ENCODE peak calls at places on chromosomes 13 and 19, in nine cellular contexts. One of them, this sample, is unnamed.

GRCh38 chr19:5395541-5395940 is 54.9 kb upstream of the PTPRS start:
- DNase-seq in uterus: no peak
- DNase-seq in AG09319: no peak
- DNase-seq in progenitor cell of endocrine pancreas: no peak
- DNase-seq in Panc1: no peak
- DNase-seq in MCF 10A: no peak
- DNase-seq in CD8-positive, alpha-beta T cell: no peak
- DNase-seq in BJ: no peak
- DNase-seq in pancreas: no peak
- DNase-seq in this sample: no peak

GRCh38 chr19:36436531-36436930 is 18.1 kb upstream of the ZFP82 start:
- DNase-seq in pancreas: no peak
- DNase-seq in BJ: no peak
- DNase-seq in CD8-positive, alpha-beta T cell: no peak
- DNase-seq in progenitor cell of endocrine pancreas: no peak
- DNase-seq in Panc1: no peak
- DNase-seq in AG09319: no peak
- DNase-seq in uterus: no peak
- DNase-seq in MCF 10A: peak; percentile 5
- DNase-seq in this sample: no peak

GRCh38 chr13:77509221-77509620 is 26.3 kb upstream of the SCEL start:
- DNase-seq in AG09319: no peak
- DNase-seq in Panc1: no peak
- DNase-seq in progenitor cell of endocrine pancreas: no peak
- DNase-seq in MCF 10A: peak; percentile 35
- DNase-seq in pancreas: no peak
- DNase-seq in BJ: no peak
- DNase-seq in uterus: no peak
- DNase-seq in CD8-positive, alpha-beta T cell: no peak
- DNase-seq in this sample: no peak

GRCh38 chr13:22092791-22093545 is 422.1 kb downstream of the FGF9 start:
- DNase-seq in AG09319: no peak
- DNase-seq in pancreas: no peak
- DNase-seq in Panc1: no peak
- DNase-seq in CD8-positive, alpha-beta T cell: no peak
- DNase-seq in progenitor cell of endocrine pancreas: no peak
- DNase-seq in BJ: peak; percentile 46
- DNase-seq in MCF 10A: no peak
- DNase-seq in uterus: no peak
- DNase-seq in this sample: no peak

GRCh38 chr13:64782459-64782858 is 2447.7 kb downstream of the PCDH9 start:
- DNase-seq in BJ: no peak
- DNase-seq in Panc1: no peak
- DNase-seq in MCF 10A: peak; percentile 22
- DNase-seq in AG09319: no peak
- DNase-seq in uterus: no peak
- DNase-seq in CD8-positive, alpha-beta T cell: no peak
- DNase-seq in pancreas: no peak
- DNase-seq in progenitor cell of endocrine pancreas: no peak
- DNase-seq in this sample: no peak

GRCh38 chr13:36601186-36601585 is 72.6 kb upstream of the SERTM1 start:
- DNase-seq in AG09319: no peak
- DNase-seq in BJ: no peak
- DNase-seq in MCF 10A: peak; percentile 35
- DNase-seq in CD8-positive, alpha-beta T cell: no peak
- DNase-seq in uterus: no peak
- DNase-seq in progenitor cell of endocrine pancreas: no peak
- DNase-seq in pancreas: no peak
- DNase-seq in Panc1: no peak
- DNase-seq in this sample: no peak

GRCh38 chr13:105914637-105915036 is 620.8 kb downstream of the EFNB2 start:
- DNase-seq in AG09319: no peak
- DNase-seq in Panc1: no peak
- DNase-seq in MCF 10A: no peak
- DNase-seq in uterus: no peak
- DNase-seq in pancreas: no peak
- DNase-seq in BJ: peak; percentile 71
- DNase-seq in progenitor cell of endocrine pancreas: no peak
- DNase-seq in CD8-positive, alpha-beta T cell: no peak
- DNase-seq in this sample: no peak

GRCh38 chr13:87671031-87671823 is at the start of gene SLITRK5:
- DNase-seq in CD8-positive, alpha-beta T cell: peak; percentile 67
- DNase-seq in uterus: no peak
- DNase-seq in pancreas: peak; percentile 69
- DNase-seq in progenitor cell of endocrine pancreas: peak; percentile 81
- DNase-seq in AG09319: no peak
- DNase-seq in MCF 10A: peak; percentile 94
- DNase-seq in BJ: no peak
- DNase-seq in Panc1: no peak
- DNase-seq in this sample: peak; percentile 86

GRCh38 chr13:99322297-99323103 is 15.3 kb upstream of the GPR183 start:
- DNase-seq in BJ: peak; percentile 73
- DNase-seq in CD8-positive, alpha-beta T cell: peak; percentile 40
- DNase-seq in MCF 10A: peak; percentile 60
- DNase-seq in pancreas: no peak
- DNase-seq in Panc1: no peak
- DNase-seq in AG09319: peak; percentile 38
- DNase-seq in uterus: no peak
- DNase-seq in progenitor cell of endocrine pancreas: no peak
- DNase-seq in this sample: peak; percentile 72

GRCh38 chr13:50598338-50598737 is 245.2 kb downstream of the DLEU7 start:
- DNase-seq in CD8-positive, alpha-beta T cell: no peak
- DNase-seq in Panc1: no peak
- DNase-seq in pancreas: no peak
- DNase-seq in progenitor cell of endocrine pancreas: no peak
- DNase-seq in BJ: no peak
- DNase-seq in MCF 10A: no peak
- DNase-seq in AG09319: no peak
- DNase-seq in uterus: no peak
- DNase-seq in this sample: no peak

GRCh38 chr19:18322318-18322758 is 538 bp downstream of the LSM4 start:
- DNase-seq in CD8-positive, alpha-beta T cell: peak; percentile 52
- DNase-seq in progenitor cell of endocrine pancreas: no peak
- DNase-seq in BJ: no peak
- DNase-seq in uterus: no peak
- DNase-seq in Panc1: no peak
- DNase-seq in AG09319: no peak
- DNase-seq in MCF 10A: peak; percentile 57
- DNase-seq in pancreas: no peak
- DNase-seq in this sample: peak; percentile 64

GRCh38 chr13:57286511-57287098 is 119.6 kb downstream of the PRR20E start:
- DNase-seq in MCF 10A: no peak
- DNase-seq in AG09319: no peak
- DNase-seq in CD8-positive, alpha-beta T cell: no peak
- DNase-seq in Panc1: no peak
- DNase-seq in pancreas: peak; percentile 15
- DNase-seq in BJ: no peak
- DNase-seq in uterus: no peak
- DNase-seq in progenitor cell of endocrine pancreas: peak; percentile 13
- DNase-seq in this sample: no peak

GRCh38 chr19:45455707-45456499 is 11.9 kb upstream of the FOSB start:
- DNase-seq in uterus: peak; percentile 94
- DNase-seq in progenitor cell of endocrine pancreas: peak; percentile 75
- DNase-seq in CD8-positive, alpha-beta T cell: peak; percentile 69
- DNase-seq in BJ: peak; percentile 99
- DNase-seq in pancreas: peak; percentile 98
- DNase-seq in Panc1: peak; percentile 92
- DNase-seq in AG09319: peak; percentile 97
- DNase-seq in MCF 10A: peak; percentile 98
- DNase-seq in this sample: peak; percentile 76

GRCh38 chr19:35354898-35355297 is 3.4 kb upstream of the FFAR3 start:
- DNase-seq in MCF 10A: no peak
- DNase-seq in Panc1: no peak
- DNase-seq in AG09319: no peak
- DNase-seq in uterus: no peak
- DNase-seq in CD8-positive, alpha-beta T cell: no peak
- DNase-seq in progenitor cell of endocrine pancreas: no peak
- DNase-seq in pancreas: no peak
- DNase-seq in BJ: no peak
- DNase-seq in this sample: peak; percentile 28

GRCh38 chr19:35352448-35353304 is 5.0 kb downstream of the FFAR1 start:
- DNase-seq in pancreas: peak; percentile 64
- DNase-seq in CD8-positive, alpha-beta T cell: peak; percentile 70
- DNase-seq in uterus: peak; percentile 44
- DNase-seq in AG09319: peak; percentile 28
- DNase-seq in progenitor cell of endocrine pancreas: peak; percentile 65
- DNase-seq in Panc1: peak; percentile 73
- DNase-seq in MCF 10A: peak; percentile 79
- DNase-seq in BJ: peak; percentile 3
- DNase-seq in this sample: peak; percentile 85

GRCh38 chr19:35352177-35352447 is 4.4 kb downstream of the FFAR1 start:
- DNase-seq in pancreas: peak; percentile 32
- DNase-seq in Panc1: no peak
- DNase-seq in progenitor cell of endocrine pancreas: no peak
- DNase-seq in BJ: no peak
- DNase-seq in AG09319: no peak
- DNase-seq in uterus: no peak
- DNase-seq in CD8-positive, alpha-beta T cell: no peak
- DNase-seq in MCF 10A: no peak
- DNase-seq in this sample: no peak

GRCh38 chr19:35351441-35352176 is 3.9 kb downstream of the FFAR1 start:
- DNase-seq in AG09319: no peak
- DNase-seq in progenitor cell of endocrine pancreas: no peak
- DNase-seq in pancreas: no peak
- DNase-seq in BJ: no peak
- DNase-seq in Panc1: no peak
- DNase-seq in CD8-positive, alpha-beta T cell: no peak
- DNase-seq in MCF 10A: no peak
- DNase-seq in uterus: no peak
- DNase-seq in this sample: peak; percentile 16

GRCh38 chr19:35353635-35354034 is 4.6 kb upstream of the FFAR3 start:
- DNase-seq in AG09319: no peak
- DNase-seq in Panc1: no peak
- DNase-seq in pancreas: no peak
- DNase-seq in progenitor cell of endocrine pancreas: no peak
- DNase-seq in CD8-positive, alpha-beta T cell: no peak
- DNase-seq in BJ: no peak
- DNase-seq in uterus: no peak
- DNase-seq in MCF 10A: no peak
- DNase-seq in this sample: peak; percentile 3
- TF ChIP-seq CTCF in AG09319: no peak
- TF ChIP-seq CTCF in Panc1: no peak
- TF ChIP-seq CTCF in pancreas: no peak
- TF ChIP-seq CTCF in progenitor cell of endocrine pancreas: no peak
- TF ChIP-seq CTCF in CD8-positive, alpha-beta T cell: no peak
- TF ChIP-seq CTCF in BJ: no peak
- TF ChIP-seq CTCF in uterus: no peak
- TF ChIP-seq CTCF in MCF 10A: no peak
- TF ChIP-seq CTCF in this sample: no peak

GRCh38 chr19:52464798-52465470 is 11.6 kb downstream of the ZNF578 start:
- DNase-seq in CD8-positive, alpha-beta T cell: no peak
- DNase-seq in progenitor cell of endocrine pancreas: no peak
- DNase-seq in AG09319: no peak
- DNase-seq in pancreas: no peak
- DNase-seq in MCF 10A: no peak
- DNase-seq in uterus: no peak
- DNase-seq in BJ: no peak
- DNase-seq in Panc1: no peak
- DNase-seq in this sample: no peak
- TF ChIP-seq CTCF in CD8-positive, alpha-beta T cell: no peak
- TF ChIP-seq CTCF in progenitor cell of endocrine pancreas: peak; percentile 44
- TF ChIP-seq CTCF in AG09319: no peak
- TF ChIP-seq CTCF in pancreas: no peak
- TF ChIP-seq CTCF in MCF 10A: no peak
- TF ChIP-seq CTCF in uterus: no peak
- TF ChIP-seq CTCF in BJ: no peak
- TF ChIP-seq CTCF in Panc1: peak; percentile 15
- TF ChIP-seq CTCF in this sample: no peak

GRCh38 chr13:31200636-31200970 is 828 bp downstream of the B3GLCT start:
- DNase-seq in uterus: peak; percentile 55
- DNase-seq in CD8-positive, alpha-beta T cell: peak; percentile 44
- DNase-seq in BJ: no peak
- DNase-seq in AG09319: no peak
- DNase-seq in Panc1: no peak
- DNase-seq in progenitor cell of endocrine pancreas: peak; percentile 53
- DNase-seq in MCF 10A: no peak
- DNase-seq in pancreas: peak; percentile 67
- DNase-seq in this sample: peak; percentile 52
- TF ChIP-seq CTCF in uterus: no peak
- TF ChIP-seq CTCF in CD8-positive, alpha-beta T cell: no peak
- TF ChIP-seq CTCF in BJ: no peak
- TF ChIP-seq CTCF in AG09319: no peak
- TF ChIP-seq CTCF in Panc1: no peak
- TF ChIP-seq CTCF in progenitor cell of endocrine pancreas: no peak
- TF ChIP-seq CTCF in MCF 10A: no peak
- TF ChIP-seq CTCF in pancreas: no peak
- TF ChIP-seq CTCF in this sample: peak; percentile 4

GRCh38 chr19:52603558-52604207 is 33.6 kb downstream of the ZNF701 start:
- DNase-seq in progenitor cell of endocrine pancreas: no peak
- DNase-seq in MCF 10A: peak; percentile 30
- DNase-seq in uterus: no peak
- DNase-seq in BJ: no peak
- DNase-seq in Panc1: no peak
- DNase-seq in CD8-positive, alpha-beta T cell: no peak
- DNase-seq in pancreas: no peak
- DNase-seq in AG09319: no peak
- DNase-seq in this sample: no peak

GRCh38 chr19:52600639-52601024 is 30.5 kb downstream of the ZNF701 start:
- DNase-seq in MCF 10A: no peak
- DNase-seq in pancreas: peak; percentile 41
- DNase-seq in CD8-positive, alpha-beta T cell: no peak
- DNase-seq in BJ: no peak
- DNase-seq in uterus: no peak
- DNase-seq in progenitor cell of endocrine pancreas: peak; percentile 23
- DNase-seq in Panc1: no peak
- DNase-seq in AG09319: no peak
- DNase-seq in this sample: peak; percentile 22

GRCh38 chr19:52599241-52599640 is 29.2 kb downstream of the ZNF701 start:
- DNase-seq in progenitor cell of endocrine pancreas: no peak
- DNase-seq in CD8-positive, alpha-beta T cell: no peak
- DNase-seq in pancreas: no peak
- DNase-seq in Panc1: no peak
- DNase-seq in uterus: no peak
- DNase-seq in AG09319: no peak
- DNase-seq in MCF 10A: no peak
- DNase-seq in BJ: no peak
- DNase-seq in this sample: no peak

GRCh38 chr19:52602931-52603330 is 32.8 kb downstream of the ZNF701 start:
- DNase-seq in BJ: no peak
- DNase-seq in Panc1: no peak
- DNase-seq in CD8-positive, alpha-beta T cell: no peak
- DNase-seq in pancreas: no peak
- DNase-seq in uterus: no peak
- DNase-seq in progenitor cell of endocrine pancreas: no peak
- DNase-seq in MCF 10A: peak; percentile 20
- DNase-seq in AG09319: no peak
- DNase-seq in this sample: no peak

GRCh38 chr19:52601025-52601973 is 31.2 kb downstream of the ZNF701 start:
- DNase-seq in CD8-positive, alpha-beta T cell: peak; percentile 95
- DNase-seq in Panc1: peak; percentile 30
- DNase-seq in progenitor cell of endocrine pancreas: peak; percentile 96
- DNase-seq in BJ: peak; percentile 54
- DNase-seq in MCF 10A: peak; percentile 93
- DNase-seq in AG09319: peak; percentile 77
- DNase-seq in pancreas: peak; percentile 97
- DNase-seq in uterus: peak; percentile 96
- DNase-seq in this sample: peak; percentile 92
- TF ChIP-seq CTCF in CD8-positive, alpha-beta T cell: peak; percentile 49
- TF ChIP-seq CTCF in Panc1: peak; percentile 14
- TF ChIP-seq CTCF in progenitor cell of endocrine pancreas: peak; percentile 51
- TF ChIP-seq CTCF in BJ: peak; percentile 51
- TF ChIP-seq CTCF in MCF 10A: peak; percentile 34
- TF ChIP-seq CTCF in AG09319: peak; percentile 16
- TF ChIP-seq CTCF in pancreas: no peak
- TF ChIP-seq CTCF in uterus: peak; percentile 36
- TF ChIP-seq CTCF in this sample: peak; percentile 13